ENCODE peak calls at places on chromosomes 1 and 21, in four cellular contexts. G, F, J and E are unnamed samples.
A peak's percentile ranks its signal among the peaks of the same experiment; 100 is the strongest.

GRCh38 chr1:200483491-200484143 is 73.8 kb upstream of the ZNF281 start:
- DNase-seq in G (peak; percentile 23), F (peak; percentile 60), J (peak; percentile 77), E (peak; percentile 55)

GRCh38 chr1:12275370-12275769 is 45.5 kb downstream of the VPS13D start:
- DNase-seq in G (peak; percentile 60), F (peak; percentile 11), J (peak; percentile 6), E (no peak)

GRCh38 chr1:203769505-203770343 is 4.7 kb downstream of the LAX1 start:
- DNase-seq in G (peak; percentile 19), F (no peak), J (peak; percentile 73), E (no peak)

GRCh38 chr1:32701951-32702598 is 495 bp downstream of the SYNC start:
- DNase-seq in G (no peak), F (no peak), J (no peak), E (no peak)

GRCh38 chr1:200893411-200893901 is 1.2 kb upstream of the INAVA start:
- DNase-seq in G (no peak), F (no peak), J (no peak), E (no peak)

GRCh38 chr1:228308628-228309547 is 97.7 kb downstream of the TRIM11 start:
- DNase-seq in G (peak; percentile 40), F (no peak), J (peak; percentile 3), E (no peak)

GRCh38 chr1:189620471-189620870 is 857.2 kb downstream of the BRINP3 start:
- DNase-seq in G (no peak), F (no peak), J (no peak), E (no peak)

GRCh38 chr1:33378524-33378923 is 52.4 kb downstream of the PHC2 start:
- DNase-seq in G (no peak), F (no peak), J (no peak), E (no peak)

GRCh38 chr1:2241820-2242219 is 13.7 kb downstream of the SKI start:
- DNase-seq in G (no peak), F (no peak), J (no peak), E (no peak)

GRCh38 chr1:83033682-83034081 is 965.2 kb downstream of the TTLL7 start:
- DNase-seq in G (no peak), F (no peak), J (no peak), E (no peak)

GRCh38 chr1:95323117-95323516 is 89.1 kb downstream of the RWDD3 start:
- DNase-seq in G (no peak), F (no peak), J (peak; percentile 1), E (no peak)

GRCh38 chr1:58727363-58727762 is 27.5 kb upstream of the MYSM1 start:
- DNase-seq in G (no peak), F (no peak), J (peak; percentile 78), E (no peak)

GRCh38 chr1:97668945-97669344 is 251.9 kb downstream of the DPYD start:
- DNase-seq in G (no peak), F (no peak), J (no peak), E (no peak)

GRCh38 chr1:85295006-85295431 is 18.6 kb upstream of the BCL10 start:
- DNase-seq in G (no peak), F (no peak), J (no peak), E (no peak)

GRCh38 chr21:22881131-22881530 is 1882.9 kb downstream of the NCAM2 start:
- DNase-seq in G (no peak), F (no peak), J (no peak), E (no peak)

GRCh38 chr1:109133815-109134214 is 19.9 kb downstream of the ELAPOR1 start:
- DNase-seq in G (no peak), F (no peak), J (no peak), E (no peak)

GRCh38 chr21:27569831-27570230 is 602.9 kb upstream of the ADAMTS5 start:
- DNase-seq in G (no peak), F (no peak), J (no peak), E (no peak)

GRCh38 chr1:205678286-205679111 is 1.8 kb downstream of the SLC45A3 start:
- DNase-seq in G (peak; percentile 87), F (no peak), J (no peak), E (no peak)

GRCh38 chr1:162537216-162537615 is 24.3 kb upstream of the UAP1 start:
- DNase-seq in G (no peak), F (no peak), J (no peak), E (no peak)

DNA sequence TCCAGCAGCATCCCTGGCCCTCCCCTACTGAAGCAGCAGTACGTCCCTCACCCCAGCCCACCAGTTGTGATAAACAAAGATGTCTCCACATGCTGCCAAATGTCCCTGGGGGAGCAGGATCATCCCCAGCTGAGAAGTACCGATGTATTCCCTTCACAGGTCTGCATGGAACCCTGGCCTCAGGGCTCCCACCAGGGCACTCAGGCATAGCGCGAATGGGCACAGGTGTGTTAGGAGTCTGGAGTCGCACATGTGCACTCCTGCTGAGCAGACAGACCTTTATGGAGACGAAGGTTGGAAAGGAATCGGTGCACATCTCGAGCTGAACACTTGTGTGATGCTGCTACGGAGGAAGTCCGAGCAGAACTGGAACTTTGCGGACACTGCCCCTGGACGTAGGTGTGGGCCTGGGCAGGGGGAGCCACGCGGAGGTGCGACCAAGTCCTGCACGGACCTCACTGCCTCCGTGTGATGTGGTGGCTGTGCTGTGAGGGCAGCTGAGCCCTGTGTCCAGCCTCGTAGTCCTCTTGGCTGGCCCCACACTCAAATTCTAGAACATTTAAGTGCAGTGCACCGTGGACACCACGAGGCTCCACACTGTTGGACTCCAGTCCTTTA is 43.5 kb downstream of the RSPH1 start:
- DNase-seq in G (no peak), F (no peak), J (no peak), E (no peak)
- TF ChIP-seq TAF1 in G (no peak), F (no peak), J (no peak), E (no peak)

GRCh38 chr1:53600486-53600885 is 138.5 kb downstream of the GLIS1 start:
- DNase-seq in G (no peak), F (no peak), J (no peak), E (no peak)

GRCh38 chr1:53601031-53601745 is 137.8 kb downstream of the GLIS1 start:
- DNase-seq in G (no peak), F (no peak), J (no peak), E (no peak)

GRCh38 chr1:53600001-53600400 is 139.0 kb downstream of the GLIS1 start:
- DNase-seq in G (no peak), F (no peak), J (no peak), E (no peak)

GRCh38 chr1:53598956-53599355 is 139.8 kb downstream of the DMRTB1 start:
- DNase-seq in G (no peak), F (no peak), J (no peak), E (no peak)

GRCh38 chr1:53599461-53599860 is 139.5 kb downstream of the GLIS1 start:
- DNase-seq in G (no peak), F (no peak), J (no peak), E (no peak)
- TF ChIP-seq POLR2A in G (no peak), F (no peak), J (no peak), E (no peak)

GRCh38 chr1:26337206-26337535 is 16.8 kb downstream of the CRYBG2 start:
- DNase-seq in G (no peak), F (no peak), J (no peak), E (no peak)

GRCh38 chr1:26335774-26336476 is 18.0 kb downstream of the CRYBG2 start:
- DNase-seq in G (no peak), F (no peak), J (no peak), E (no peak)

GRCh38 chr1:26337625-26338024 is 16.3 kb downstream of the CRYBG2 start:
- DNase-seq in G (no peak), F (no peak), J (no peak), E (no peak)

GRCh38 chr1:26338670-26339069 is 15.3 kb downstream of the CRYBG2 start:
- DNase-seq in G (no peak), F (no peak), J (no peak), E (no peak)

GRCh38 chr1:26336477-26337205 is 17.3 kb downstream of the CRYBG2 start:
- DNase-seq in G (peak; percentile 100), F (peak; percentile 88), J (no peak), E (peak; percentile 89)
- TF ChIP-seq TAF1 in G (peak; percentile 41), F (no peak), J (no peak), E (no peak)

DNA sequence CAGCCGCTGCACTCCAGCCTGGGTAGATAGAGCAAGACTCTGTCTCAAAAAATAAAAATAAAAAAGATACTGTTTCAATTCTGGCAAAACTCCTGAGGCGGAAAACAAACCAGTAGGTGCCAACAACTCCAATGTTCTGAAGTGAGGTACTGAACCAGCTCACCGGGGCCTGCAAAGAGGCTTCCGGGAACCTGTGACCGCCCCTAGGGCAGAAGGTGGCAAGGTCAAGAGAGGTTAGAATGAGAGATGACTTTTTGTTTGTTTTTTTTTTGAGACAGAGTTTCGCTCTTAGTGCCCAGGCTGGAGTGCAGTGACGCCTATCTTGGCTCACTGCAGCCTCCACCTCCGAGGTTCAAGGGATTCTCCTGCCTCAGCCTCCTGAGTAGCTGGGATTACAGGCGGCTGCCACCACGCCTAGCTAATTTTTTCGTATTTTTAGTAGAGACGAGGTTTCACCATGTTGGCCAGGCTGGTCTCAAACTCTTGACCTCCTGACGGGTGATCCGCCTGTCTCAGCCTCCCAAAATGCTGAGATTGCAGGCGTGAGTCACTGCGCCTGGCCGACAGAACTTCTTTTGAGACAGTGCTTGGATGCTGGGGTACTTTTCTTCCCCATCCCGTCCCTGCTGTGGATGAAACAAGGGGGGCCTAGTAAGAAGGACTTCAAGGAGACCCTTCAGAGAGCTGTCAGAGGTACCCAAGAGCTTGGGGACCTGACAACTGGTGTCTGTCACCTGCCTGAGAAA is 91.9 kb upstream of the SLC25A33 start:
- DNase-seq in G (no peak), F (no peak), J (no peak), E (no peak)
- TF ChIP-seq POLR2A in G (no peak), F (no peak), J (no peak), E (no peak)